ENCODE peak calls at places on chromosomes 3 and 15, in six cellular contexts. L, E, W, Y, A and B are unnamed samples. For H3K4me1 and H3K9me3, the result is how much of the 10 kb centered on the place peaks cover.

GRCh38 chr3:57959407-57960173 is 48.6 kb upstream of the FLNB start:
- DNase-seq in E (no peak), A (no peak), L (no peak), W (no peak), Y (no peak), B (no peak)

GRCh38 chr3:49792371-49793150 is 6.2 kb upstream of the IP6K1 start:
- DNase-seq in W (no peak), L (no peak), Y (no peak), A (no peak), E (no peak), B (no peak)

GRCh38 chr3:171458056-171458856 is 1.9 kb downstream of the TNIK start:
- DNase-seq in Y (peak), L (no peak), W (no peak), E (no peak), A (no peak), B (no peak)

GRCh38 chr3:113035387-113035982 is 44.7 kb downstream of the GTPBP8 start:
- DNase-seq in Y (peak), A (peak), L (peak), W (peak), E (no peak), B (peak)

GRCh38 chr15:78804391-78804792 is 6.9 kb downstream of the ADAMTS7 start:
- DNase-seq in A (no peak), W (no peak), L (no peak), E (no peak), Y (peak), B (no peak)

GRCh38 chr3:851098-851790 is 241.6 kb upstream of the CNTN6 start:
- DNase-seq in A (no peak), E (no peak), Y (no peak), W (peak), L (no peak), B (no peak)

GRCh38 chr15:90001683-90002427 is 731 bp downstream of the ZNF710 start:
- DNase-seq in A (peak), L (no peak), E (peak), W (peak), Y (peak), B (peak)

GRCh38 chr3:98722389-98722788 is 40.8 kb upstream of the ST3GAL6 start:
- DNase-seq in W (peak), A (no peak), E (no peak), Y (no peak), L (no peak), B (peak)

GRCh38 chr3:33420966-33421365 is 19.2 kb downstream of the UBP1 start:
- DNase-seq in W (no peak), Y (no peak), L (no peak), E (no peak), A (no peak), B (no peak)

GRCh38 chr3:33419948-33420347 is 20.3 kb downstream of the UBP1 start:
- DNase-seq in E (no peak), A (no peak), L (no peak), W (no peak), Y (no peak), B (no peak)

GRCh38 chr3:33417051-33417673 is 23.0 kb downstream of the UBP1 start:
- DNase-seq in A (no peak), L (no peak), W (no peak), Y (no peak), E (no peak), B (no peak)
- H3K4me1 ChIP-seq in A (under half), L (under half), W (under half), Y (under half), E (under half), B (under half)

GRCh38 chr3:72329354-72329753 is 518.9 kb downstream of the SHQ1 start:
- DNase-seq in Y (peak), L (no peak), W (no peak), A (no peak), E (no peak), B (peak)
- H3K4me3 ChIP-seq in Y (no peak), L (no peak), W (no peak), A (no peak), E (no peak), B (no peak)

GRCh38 chr3:143637133-143637532 is 211.1 kb downstream of the SLC9A9 start:
- DNase-seq in L (no peak), A (peak), Y (no peak), E (no peak), W (no peak), B (no peak)
- H3K9me3 ChIP-seq in L (under half), A (under half), Y (under half), E (under half), W (under half), B (under half)

GRCh38 chr3:12960497-12960896 is 112.7 kb downstream of the IQSEC1 start:
- DNase-seq in Y (no peak), L (no peak), E (no peak), W (no peak), A (no peak), B (no peak)
- H3K4me1 ChIP-seq in Y (under half), L (under half), E (half or more), W (under half), A (under half), B (under half)

DNA sequence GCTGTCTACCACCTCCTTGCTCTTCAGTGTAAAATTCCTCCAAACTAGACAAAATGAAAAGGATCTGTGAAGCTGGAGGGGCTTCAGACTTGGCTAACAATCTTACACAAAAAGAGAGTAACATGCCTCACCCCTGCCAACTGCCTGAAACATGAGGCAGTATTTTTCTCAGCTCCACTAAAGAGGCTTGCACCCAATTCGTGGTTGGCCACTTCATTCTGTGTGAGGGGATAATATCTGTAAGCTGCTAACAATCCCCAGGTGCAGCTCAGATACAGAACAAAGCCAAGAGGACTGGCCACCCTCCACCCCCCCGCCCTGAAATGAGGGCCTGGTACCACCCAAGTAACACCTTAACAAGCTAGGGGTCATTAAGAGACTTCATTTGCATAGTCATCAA is 2.8 kb downstream of the MB21D2 start:
- DNase-seq in W (no peak), Y (no peak), A (no peak), E (no peak), L (no peak), B (no peak)
- H3K4me3 ChIP-seq in W (no peak), Y (no peak), A (no peak), E (no peak), L (no peak), B (no peak)

DNA sequence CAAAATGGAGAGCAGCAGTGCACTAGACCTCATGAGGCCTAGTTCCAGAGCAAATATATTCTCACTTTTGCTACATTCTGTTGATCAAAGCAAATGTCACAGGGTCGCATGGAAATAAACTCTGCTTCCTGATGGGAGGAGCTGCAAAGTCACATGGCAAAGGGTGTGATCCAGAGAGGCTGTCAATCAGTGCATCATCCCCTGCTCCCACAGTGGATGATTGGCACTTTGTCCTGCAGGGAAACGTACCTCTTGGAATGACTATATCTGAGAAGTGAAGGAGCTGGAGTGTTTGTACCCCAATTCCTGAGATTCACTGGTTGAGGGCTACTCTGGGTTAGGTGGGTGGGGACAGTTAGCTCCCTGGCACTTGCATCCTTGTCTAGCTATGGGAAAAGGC is 195.1 kb upstream of the CTDSPL start:
- DNase-seq in W (no peak), E (no peak), L (no peak), A (no peak), Y (no peak), B (no peak)
- H3K9me3 ChIP-seq in W (under half), E (under half), L (under half), A (under half), Y (under half), B (under half)